ENCODE peak calls at places on chromosomes 1 and 21, in seven cellular contexts. Y is suprapubic skin; Q is adrenal gland; A is psoas muscle; K is Peyer's patch; C is effector memory CD4-positive, alpha-beta T cell; R is heart right ventricle. U is an unnamed sample. For H3K36me3 and H3K4me1, the result is how much of the 10 kb centered on the place peaks cover.

GRCh38 chr1:92886886-92887419 is 55.1 kb downstream of the RPL5 start:
- DNase-seq in Y (no peak), Q (no peak), A (no peak), K (no peak), C (no peak), R (no peak), U (no peak)

GRCh38 chr1:232718928-232719927 is 86.0 kb upstream of the MAP10 start:
- DNase-seq in Y (no peak), Q (no peak), A (no peak), K (no peak), C (no peak), R (no peak), U (no peak)

GRCh38 chr21:45324430-45325205 is 36.9 kb upstream of the POFUT2 start:
- DNase-seq in Y (no peak), Q (no peak), A (peak), K (peak), C (no peak), R (peak), U (no peak)

GRCh38 chr1:12532405-12533315 is 85.3 kb downstream of the DHRS3 start:
- DNase-seq in Y (no peak), Q (no peak), A (no peak), K (no peak), C (no peak), R (no peak), U (no peak)

GRCh38 chr1:170929835-170930554 is 5.3 kb upstream of the MROH9 start:
- DNase-seq in Y (no peak), Q (no peak), A (no peak), K (no peak), C (no peak), R (no peak), U (no peak)

GRCh38 chr1:12549106-12549459 is 68.9 kb downstream of the DHRS3 start:
- DNase-seq in Y (peak), Q (peak), A (peak), K (peak), C (no peak), R (peak), U (no peak)

GRCh38 chr1:12544357-12544756 is 73.7 kb downstream of the DHRS3 start:
- DNase-seq in Y (no peak), Q (no peak), A (no peak), K (no peak), C (no peak), R (no peak), U (no peak)

GRCh38 chr1:34019741-34020552 is 145.1 kb downstream of the CSMD2 start:
- DNase-seq in Y (no peak), Q (no peak), A (no peak), K (no peak), C (no peak), R (no peak), U (no peak)

GRCh38 chr1:162873671-162874666 is 13.0 kb upstream of the CCDC190 start:
- DNase-seq in Y (no peak), Q (no peak), A (no peak), K (no peak), C (no peak), R (no peak), U (no peak)

GRCh38 chr1:184843732-184844495 is 89.3 kb upstream of the EDEM3 start:
- DNase-seq in Y (no peak), Q (no peak), A (no peak), K (no peak), C (peak), R (no peak), U (peak)

GRCh38 chr1:21236178-21236577 is 54.1 kb downstream of the ECE1 start:
- DNase-seq in Y (no peak), Q (no peak), A (no peak), K (no peak), C (no peak), R (no peak), U (no peak)

GRCh38 chr1:248239478-248239877 is 8.3 kb downstream of the OR2M4 start:
- DNase-seq in Y (no peak), Q (no peak), A (no peak), K (no peak), C (no peak), R (no peak), U (no peak)

GRCh38 chr1:63732666-63733065 is 41.2 kb upstream of the ROR1 start:
- DNase-seq in Y (no peak), Q (no peak), A (no peak), K (no peak), C (no peak), R (no peak), U (no peak)

GRCh38 chr1:156577512-156577911 is 2.0 kb upstream of the TTC24 start:
- DNase-seq in Y (no peak), Q (no peak), A (no peak), K (no peak), C (no peak), R (no peak), U (no peak)

GRCh38 chr1:25760871-25761270 is 39.1 kb upstream of the SELENON start:
- DNase-seq in Y (no peak), Q (no peak), A (no peak), K (no peak), C (no peak), R (no peak), U (no peak)

GRCh38 chr1:103949714-103950113 is 200.0 kb downstream of the AMY1C start:
- DNase-seq in Y (no peak), Q (no peak), A (no peak), K (no peak), C (no peak), R (no peak), U (no peak)

GRCh38 chr1:66364578-66365391 is 169.2 kb upstream of the SGIP1 start:
- DNase-seq in Y (no peak), Q (no peak), A (no peak), K (no peak), C (no peak), R (no peak), U (no peak)

GRCh38 chr1:41931578-41931977 is 12.9 kb upstream of the HIVEP3 start:
- DNase-seq in Y (no peak), Q (no peak), A (no peak), K (no peak), C (no peak), R (no peak), U (no peak)
- H3K27ac ChIP-seq in Y (no peak), Q (no peak), A (no peak), K (no peak), C (no peak), R (no peak), U (no peak)

GRCh38 chr1:94194079-94194478 is 43.3 kb downstream of the ARHGAP29 start:
- DNase-seq in Y (no peak), Q (no peak), A (no peak), K (no peak), C (no peak), R (no peak), U (no peak)

GRCh38 chr1:94191216-94191615 is 46.2 kb downstream of the ARHGAP29 start:
- DNase-seq in Y (no peak), Q (no peak), A (no peak), K (no peak), C (no peak), R (no peak), U (no peak)

DNA sequence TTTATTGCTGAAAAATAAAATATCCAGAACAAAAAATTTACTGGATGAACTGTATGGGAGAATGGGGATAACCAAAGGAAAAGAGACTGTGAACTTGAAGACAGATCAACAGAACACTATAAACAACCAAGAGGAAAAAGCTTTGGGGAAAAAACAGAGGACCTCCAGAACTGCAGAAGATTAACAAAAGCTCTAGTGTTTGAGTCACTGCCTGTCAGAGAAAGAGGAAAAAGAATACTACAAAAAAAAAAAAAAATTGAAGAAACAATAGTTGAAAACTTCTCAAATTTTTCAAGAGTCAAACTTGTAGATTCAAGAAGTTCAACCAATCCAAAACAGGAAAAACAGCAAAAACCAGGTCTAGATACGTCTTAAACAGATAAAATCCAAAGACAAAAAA is 44.3 kb downstream of the ARHGAP29 start:
- DNase-seq in Y (no peak), Q (no peak), A (no peak), K (no peak), C (no peak), R (no peak), U (no peak)
- H3K36me3 ChIP-seq in Y (under half), Q (under half), A (under half), K (under half), C (under half), R (under half), U (under half)

GRCh38 chr1:183470147-183470960 is 1.9 kb upstream of the SMG7 start:
- DNase-seq in Y (peak), Q (peak), A (peak), K (peak), C (peak), R (peak), U (peak)
- H3K4me1 ChIP-seq in Y (under half), Q (under half), A (under half), K (under half), C (under half), R (under half), U (under half)

GRCh38 chr1:24195874-24196273 is 8.8 kb upstream of the IFNLR1 start:
- DNase-seq in Y (no peak), Q (no peak), A (no peak), K (no peak), C (no peak), R (no peak), U (no peak)
- H3K27ac ChIP-seq in Y (peak), Q (no peak), A (no peak), K (no peak), C (no peak), R (no peak), U (no peak)

GRCh38 chr1:23453455-23454000 is 29.0 kb upstream of the TCEA3 start:
- DNase-seq in Y (no peak), Q (no peak), A (no peak), K (no peak), C (no peak), R (no peak), U (no peak)
- H3K36me3 ChIP-seq in Y (under half), Q (under half), A (under half), K (under half), C (under half), R (under half), U (under half)

GRCh38 chr1:3455630-3456448 is 1.4 kb downstream of the ARHGEF16 start:
- DNase-seq in Y (no peak), Q (no peak), A (peak), K (no peak), C (no peak), R (peak), U (no peak)
- H3K4me1 ChIP-seq in Y (half or more), Q (under half), A (under half), K (half or more), C (under half), R (under half), U (under half)

GRCh38 chr21:31218830-31219608 is 125.0 kb downstream of the TIAM1 start:
- DNase-seq in Y (peak), Q (peak), A (peak), K (no peak), C (no peak), R (peak), U (no peak)

GRCh38 chr21:31221051-31221450 is 123.0 kb downstream of the TIAM1 start:
- DNase-seq in Y (no peak), Q (no peak), A (no peak), K (no peak), C (no peak), R (no peak), U (no peak)

GRCh38 chr21:31222142-31222541 is 121.9 kb downstream of the TIAM1 start:
- DNase-seq in Y (no peak), Q (no peak), A (no peak), K (no peak), C (no peak), R (no peak), U (no peak)

GRCh38 chr21:31216206-31216605 is 127.9 kb downstream of the TIAM1 start:
- DNase-seq in Y (no peak), Q (no peak), A (no peak), K (no peak), C (no peak), R (no peak), U (no peak)

GRCh38 chr21:31220567-31220966 is 123.5 kb downstream of the TIAM1 start:
- DNase-seq in Y (no peak), Q (no peak), A (no peak), K (no peak), C (no peak), R (no peak), U (no peak)
- H3K27ac ChIP-seq in Y (peak), Q (no peak), A (no peak), K (no peak), C (no peak), R (peak), U (no peak)

GRCh38 chr1:29209173-29209572 is 21.6 kb downstream of the MECR start:
- DNase-seq in Y (no peak), Q (no peak), A (no peak), K (no peak), C (no peak), R (no peak), U (no peak)
- H3K36me3 ChIP-seq in Y (half or more), Q (under half), A (under half), K (under half), C (under half), R (under half), U (under half)

DNA sequence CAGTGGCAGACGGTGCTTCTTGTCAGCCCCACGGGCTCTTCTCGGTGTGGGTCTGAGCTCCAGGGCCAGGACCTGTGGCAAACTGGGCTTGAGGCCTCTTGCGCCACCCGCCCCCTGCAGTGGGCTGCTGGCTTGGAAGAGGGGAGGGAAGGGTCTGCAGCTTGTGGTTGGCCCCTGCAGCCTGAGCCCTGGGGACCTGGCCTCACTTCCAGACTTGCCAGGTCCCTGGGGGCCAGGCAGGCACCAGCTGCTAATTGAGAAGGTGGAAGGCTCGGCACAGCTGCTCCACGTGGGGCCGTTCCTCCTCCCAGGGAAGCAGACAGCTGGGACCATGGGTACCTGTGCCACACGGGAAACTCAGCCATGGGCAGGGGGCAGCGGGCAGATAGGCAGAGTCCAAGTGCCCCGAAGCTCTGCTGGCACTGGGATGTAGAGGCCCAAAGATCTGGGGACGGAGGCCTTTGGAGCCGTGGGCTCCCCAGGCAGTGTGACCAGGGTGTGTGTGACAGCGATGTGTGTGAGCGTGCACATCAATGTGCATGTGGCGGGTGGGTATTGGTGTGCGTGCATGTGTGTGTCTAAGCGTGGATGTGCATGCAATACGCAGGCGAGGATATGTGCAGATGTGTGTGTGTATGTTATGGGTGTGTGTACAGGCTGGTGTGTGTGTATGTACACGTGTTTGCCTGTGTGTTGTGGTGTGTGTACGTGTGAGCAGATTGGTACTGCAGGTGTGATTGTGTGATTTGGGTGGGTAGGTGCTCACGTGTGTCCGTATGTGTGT is 39.3 kb downstream of the TP73 start:
- DNase-seq in Y (no peak), Q (no peak), A (no peak), K (no peak), C (no peak), R (no peak), U (no peak)
- H3K4me1 ChIP-seq in Y (under half), Q (under half), A (under half), K (under half), C (under half), R (under half), U (under half)

U was measured in CD4-positive, alpha-beta memory T cell.